ENCODE peak calls at places on chromosomes 16 and 17, in seven cellular contexts. One of them, this sample, is unnamed.

GRCh38 chr17:40417609-40418427 is at the start of gene TOP2A:
- DNase-seq in heart left ventricle: peak
- DNase-seq in esophagus squamous epithelium: peak
- DNase-seq in nephron progenitor cell: peak
- DNase-seq in ascending aorta: peak
- DNase-seq in CD4-positive, alpha-beta T cell: peak
- DNase-seq in brain microvascular endothelial cell: peak
- DNase-seq in this sample: peak

GRCh38 chr16:27746076-27746855 is 196.3 kb downstream of the KATNIP start:
- DNase-seq in heart left ventricle: no peak
- DNase-seq in esophagus squamous epithelium: no peak
- DNase-seq in nephron progenitor cell: no peak
- DNase-seq in ascending aorta: no peak
- DNase-seq in CD4-positive, alpha-beta T cell: no peak
- DNase-seq in brain microvascular endothelial cell: no peak
- DNase-seq in this sample: no peak

GRCh38 chr16:57791156-57791902 is 11.0 kb downstream of the KIFC3 start:
- DNase-seq in heart left ventricle: peak
- DNase-seq in esophagus squamous epithelium: no peak
- DNase-seq in nephron progenitor cell: no peak
- DNase-seq in ascending aorta: no peak
- DNase-seq in CD4-positive, alpha-beta T cell: no peak
- DNase-seq in brain microvascular endothelial cell: no peak
- DNase-seq in this sample: no peak

GRCh38 chr16:57388359-57389086 is 16.0 kb upstream of the CCL17 start:
- DNase-seq in heart left ventricle: no peak
- DNase-seq in esophagus squamous epithelium: no peak
- DNase-seq in nephron progenitor cell: no peak
- DNase-seq in ascending aorta: no peak
- DNase-seq in CD4-positive, alpha-beta T cell: no peak
- DNase-seq in brain microvascular endothelial cell: no peak
- DNase-seq in this sample: no peak

GRCh38 chr16:1492082-1492922 is 858 bp upstream of the TELO2 start:
- DNase-seq in heart left ventricle: no peak
- DNase-seq in esophagus squamous epithelium: no peak
- DNase-seq in nephron progenitor cell: no peak
- DNase-seq in ascending aorta: no peak
- DNase-seq in CD4-positive, alpha-beta T cell: no peak
- DNase-seq in brain microvascular endothelial cell: no peak
- DNase-seq in this sample: no peak

GRCh38 chr17:42414782-42415409 is 8.2 kb downstream of the CAVIN1 start:
- DNase-seq in heart left ventricle: peak
- DNase-seq in esophagus squamous epithelium: no peak
- DNase-seq in nephron progenitor cell: no peak
- DNase-seq in ascending aorta: no peak
- DNase-seq in CD4-positive, alpha-beta T cell: peak
- DNase-seq in brain microvascular endothelial cell: no peak
- DNase-seq in this sample: no peak

GRCh38 chr17:4785311-4786110 is 653 bp downstream of the VMO1 start:
- DNase-seq in heart left ventricle: no peak
- DNase-seq in esophagus squamous epithelium: no peak
- DNase-seq in nephron progenitor cell: no peak
- DNase-seq in ascending aorta: no peak
- DNase-seq in CD4-positive, alpha-beta T cell: peak
- DNase-seq in brain microvascular endothelial cell: no peak
- DNase-seq in this sample: no peak

GRCh38 chr17:74276051-74276476 is 2.0 kb downstream of the DNAI2 start:
- DNase-seq in heart left ventricle: peak
- DNase-seq in esophagus squamous epithelium: no peak
- DNase-seq in nephron progenitor cell: no peak
- DNase-seq in ascending aorta: no peak
- DNase-seq in CD4-positive, alpha-beta T cell: no peak
- DNase-seq in brain microvascular endothelial cell: no peak
- DNase-seq in this sample: no peak

GRCh38 chr17:81959362-81960129 is 1.4 kb downstream of the NOTUM start:
- DNase-seq in heart left ventricle: peak
- DNase-seq in esophagus squamous epithelium: no peak
- DNase-seq in nephron progenitor cell: peak
- DNase-seq in ascending aorta: no peak
- DNase-seq in CD4-positive, alpha-beta T cell: peak
- DNase-seq in brain microvascular endothelial cell: no peak
- DNase-seq in this sample: peak

GRCh38 chr17:57097832-57098421 is 12.9 kb downstream of the AKAP1 start:
- DNase-seq in heart left ventricle: peak
- DNase-seq in esophagus squamous epithelium: no peak
- DNase-seq in nephron progenitor cell: no peak
- DNase-seq in ascending aorta: no peak
- DNase-seq in CD4-positive, alpha-beta T cell: no peak
- DNase-seq in brain microvascular endothelial cell: peak
- DNase-seq in this sample: no peak

GRCh38 chr16:57893559-57894389 is 77.2 kb downstream of the CNGB1 start:
- DNase-seq in heart left ventricle: no peak
- DNase-seq in esophagus squamous epithelium: no peak
- DNase-seq in nephron progenitor cell: no peak
- DNase-seq in ascending aorta: no peak
- DNase-seq in CD4-positive, alpha-beta T cell: no peak
- DNase-seq in brain microvascular endothelial cell: peak
- DNase-seq in this sample: no peak

GRCh38 chr17:2054262-2054739 is 602 bp upstream of the HIC1 start:
- DNase-seq in heart left ventricle: peak
- DNase-seq in esophagus squamous epithelium: no peak
- DNase-seq in nephron progenitor cell: no peak
- DNase-seq in ascending aorta: no peak
- DNase-seq in CD4-positive, alpha-beta T cell: no peak
- DNase-seq in brain microvascular endothelial cell: no peak
- DNase-seq in this sample: no peak

GRCh38 chr17:82884923-82885322 is 45.1 kb upstream of the ZNF750 start:
- DNase-seq in heart left ventricle: peak
- DNase-seq in esophagus squamous epithelium: no peak
- DNase-seq in nephron progenitor cell: no peak
- DNase-seq in ascending aorta: no peak
- DNase-seq in CD4-positive, alpha-beta T cell: no peak
- DNase-seq in brain microvascular endothelial cell: no peak
- DNase-seq in this sample: no peak

GRCh38 chr16:2027024-2028010 is 615 bp downstream of the NHERF2 start:
- DNase-seq in heart left ventricle: peak
- DNase-seq in esophagus squamous epithelium: no peak
- DNase-seq in nephron progenitor cell: no peak
- DNase-seq in ascending aorta: no peak
- DNase-seq in CD4-positive, alpha-beta T cell: no peak
- DNase-seq in brain microvascular endothelial cell: peak
- DNase-seq in this sample: no peak

GRCh38 chr16:57544129-57544653 is 1.7 kb downstream of the ADGRG5 start:
- DNase-seq in heart left ventricle: no peak
- DNase-seq in esophagus squamous epithelium: no peak
- DNase-seq in nephron progenitor cell: no peak
- DNase-seq in ascending aorta: no peak
- DNase-seq in CD4-positive, alpha-beta T cell: no peak
- DNase-seq in brain microvascular endothelial cell: no peak
- DNase-seq in this sample: no peak

GRCh38 chr17:27324940-27325339 is 31.0 kb downstream of the WSB1 start:
- DNase-seq in heart left ventricle: no peak
- DNase-seq in esophagus squamous epithelium: no peak
- DNase-seq in nephron progenitor cell: no peak
- DNase-seq in ascending aorta: no peak
- DNase-seq in CD4-positive, alpha-beta T cell: no peak
- DNase-seq in brain microvascular endothelial cell: no peak
- DNase-seq in this sample: no peak

GRCh38 chr17:3893003-3893719 is at the start of gene CAMKK1:
- DNase-seq in heart left ventricle: peak
- DNase-seq in esophagus squamous epithelium: no peak
- DNase-seq in nephron progenitor cell: peak
- DNase-seq in ascending aorta: peak
- DNase-seq in CD4-positive, alpha-beta T cell: peak
- DNase-seq in brain microvascular endothelial cell: peak
- DNase-seq in this sample: peak

GRCh38 chr17:60586288-60586974 is 13.6 kb upstream of the PPM1D start:
- DNase-seq in heart left ventricle: no peak
- DNase-seq in esophagus squamous epithelium: no peak
- DNase-seq in nephron progenitor cell: peak
- DNase-seq in ascending aorta: no peak
- DNase-seq in CD4-positive, alpha-beta T cell: no peak
- DNase-seq in brain microvascular endothelial cell: no peak
- DNase-seq in this sample: no peak

GRCh38 chr17:82826956-82827355 is 12.9 kb downstream of the ZNF750 start:
- DNase-seq in heart left ventricle: peak
- DNase-seq in esophagus squamous epithelium: no peak
- DNase-seq in nephron progenitor cell: no peak
- DNase-seq in ascending aorta: no peak
- DNase-seq in CD4-positive, alpha-beta T cell: no peak
- DNase-seq in brain microvascular endothelial cell: no peak
- DNase-seq in this sample: no peak

GRCh38 chr17:9235346-9235745 is 214.0 kb downstream of the NTN1 start:
- DNase-seq in heart left ventricle: no peak
- DNase-seq in esophagus squamous epithelium: no peak
- DNase-seq in nephron progenitor cell: no peak
- DNase-seq in ascending aorta: no peak
- DNase-seq in CD4-positive, alpha-beta T cell: no peak
- DNase-seq in brain microvascular endothelial cell: no peak
- DNase-seq in this sample: no peak

GRCh38 chr16:89565256-89565505 is 4.7 kb downstream of the RPL13 start:
- DNase-seq in heart left ventricle: no peak
- DNase-seq in esophagus squamous epithelium: no peak
- DNase-seq in nephron progenitor cell: no peak
- DNase-seq in ascending aorta: no peak
- DNase-seq in CD4-positive, alpha-beta T cell: no peak
- DNase-seq in brain microvascular endothelial cell: no peak
- DNase-seq in this sample: no peak

GRCh38 chr16:84806256-84806889 is 13.4 kb upstream of the CRISPLD2 start:
- DNase-seq in heart left ventricle: peak
- DNase-seq in esophagus squamous epithelium: no peak
- DNase-seq in nephron progenitor cell: no peak
- DNase-seq in ascending aorta: no peak
- DNase-seq in CD4-positive, alpha-beta T cell: no peak
- DNase-seq in brain microvascular endothelial cell: peak
- DNase-seq in this sample: no peak

GRCh38 chr16:30458561-30459394 is 13.1 kb upstream of the SEPHS2 start:
- DNase-seq in heart left ventricle: peak
- DNase-seq in esophagus squamous epithelium: no peak
- DNase-seq in nephron progenitor cell: no peak
- DNase-seq in ascending aorta: no peak
- DNase-seq in CD4-positive, alpha-beta T cell: no peak
- DNase-seq in brain microvascular endothelial cell: no peak
- DNase-seq in this sample: no peak

DNA sequence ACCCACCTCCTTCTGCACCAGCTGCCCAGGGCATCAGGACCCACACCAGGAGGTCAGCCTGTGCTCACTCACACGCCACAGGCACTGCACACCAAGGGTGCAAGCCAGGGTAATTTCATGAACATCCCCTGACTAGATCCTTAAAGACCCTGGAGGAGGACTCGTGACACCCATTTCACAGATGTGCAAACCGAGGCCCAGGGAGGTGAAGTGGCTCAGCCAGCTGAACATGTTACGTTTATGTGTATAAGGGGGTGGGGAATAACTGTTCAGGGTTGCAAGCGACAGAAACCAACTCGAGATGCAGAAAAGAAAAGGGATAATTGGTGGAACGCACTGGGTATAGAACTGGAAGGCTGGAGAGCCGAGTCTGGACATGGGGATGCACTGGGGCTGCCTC is 138.1 kb upstream of the FOXF1 start:
- DNase-seq in heart left ventricle: no peak
- DNase-seq in esophagus squamous epithelium: no peak
- DNase-seq in nephron progenitor cell: no peak
- DNase-seq in ascending aorta: no peak
- DNase-seq in CD4-positive, alpha-beta T cell: no peak
- DNase-seq in brain microvascular endothelial cell: no peak
- DNase-seq in this sample: no peak
- TF ChIP-seq CTCF in heart left ventricle: no peak
- TF ChIP-seq CTCF in esophagus squamous epithelium: no peak
- TF ChIP-seq CTCF in nephron progenitor cell: no peak
- TF ChIP-seq CTCF in ascending aorta: no peak
- TF ChIP-seq CTCF in CD4-positive, alpha-beta T cell: no peak
- TF ChIP-seq CTCF in brain microvascular endothelial cell: no peak
- TF ChIP-seq CTCF in this sample: no peak

GRCh38 chr17:80676096-80676466 is 131.4 kb downstream of the RPTOR start:
- DNase-seq in heart left ventricle: no peak
- DNase-seq in esophagus squamous epithelium: no peak
- DNase-seq in nephron progenitor cell: no peak
- DNase-seq in ascending aorta: no peak
- DNase-seq in CD4-positive, alpha-beta T cell: no peak
- DNase-seq in brain microvascular endothelial cell: no peak
- DNase-seq in this sample: no peak

GRCh38 chr17:80679816-80680215 is 135.2 kb downstream of the RPTOR start:
- DNase-seq in heart left ventricle: no peak
- DNase-seq in esophagus squamous epithelium: no peak
- DNase-seq in nephron progenitor cell: no peak
- DNase-seq in ascending aorta: no peak
- DNase-seq in CD4-positive, alpha-beta T cell: no peak
- DNase-seq in brain microvascular endothelial cell: no peak
- DNase-seq in this sample: no peak

GRCh38 chr17:80677214-80677756 is 132.6 kb downstream of the RPTOR start:
- DNase-seq in heart left ventricle: no peak
- DNase-seq in esophagus squamous epithelium: no peak
- DNase-seq in nephron progenitor cell: no peak
- DNase-seq in ascending aorta: no peak
- DNase-seq in CD4-positive, alpha-beta T cell: no peak
- DNase-seq in brain microvascular endothelial cell: no peak
- DNase-seq in this sample: no peak

GRCh38 chr17:80676564-80676963 is 131.9 kb downstream of the RPTOR start:
- DNase-seq in heart left ventricle: no peak
- DNase-seq in esophagus squamous epithelium: no peak
- DNase-seq in nephron progenitor cell: no peak
- DNase-seq in ascending aorta: no peak
- DNase-seq in CD4-positive, alpha-beta T cell: no peak
- DNase-seq in brain microvascular endothelial cell: no peak
- DNase-seq in this sample: no peak

DNA sequence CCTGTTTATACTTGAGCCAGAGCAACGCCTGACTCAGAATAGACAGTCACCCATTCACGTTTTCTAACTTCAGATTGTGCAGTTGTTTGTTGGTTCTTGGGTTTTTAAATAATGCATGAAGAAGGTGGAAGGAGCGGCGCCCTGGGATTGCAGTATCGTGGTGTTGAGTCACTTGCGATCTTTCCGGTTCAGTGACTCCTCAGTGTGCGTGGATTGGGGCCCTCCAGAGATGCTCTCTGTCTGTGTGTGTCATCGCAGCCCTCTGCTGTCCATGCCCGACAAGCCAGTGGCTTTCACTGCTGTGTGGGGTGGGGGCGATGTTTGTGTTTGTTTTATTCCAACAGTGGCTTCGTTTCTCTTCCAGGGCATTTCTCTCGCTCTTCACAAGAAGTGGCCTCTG is 134.0 kb downstream of the RPTOR start:
- DNase-seq in heart left ventricle: no peak
- DNase-seq in esophagus squamous epithelium: no peak
- DNase-seq in nephron progenitor cell: peak
- DNase-seq in ascending aorta: no peak
- DNase-seq in CD4-positive, alpha-beta T cell: no peak
- DNase-seq in brain microvascular endothelial cell: peak
- DNase-seq in this sample: peak
- TF ChIP-seq CTCF in heart left ventricle: no peak
- TF ChIP-seq CTCF in esophagus squamous epithelium: no peak
- TF ChIP-seq CTCF in nephron progenitor cell: no peak
- TF ChIP-seq CTCF in ascending aorta: no peak
- TF ChIP-seq CTCF in CD4-positive, alpha-beta T cell: no peak
- TF ChIP-seq CTCF in brain microvascular endothelial cell: peak
- TF ChIP-seq CTCF in this sample: no peak

GRCh38 chr17:16215273-16215964 is at the start of gene NCOR1:
- DNase-seq in heart left ventricle: peak
- DNase-seq in esophagus squamous epithelium: peak
- DNase-seq in nephron progenitor cell: peak
- DNase-seq in ascending aorta: peak
- DNase-seq in CD4-positive, alpha-beta T cell: peak
- DNase-seq in brain microvascular endothelial cell: peak
- DNase-seq in this sample: peak
- TF ChIP-seq CTCF in heart left ventricle: peak
- TF ChIP-seq CTCF in esophagus squamous epithelium: peak
- TF ChIP-seq CTCF in nephron progenitor cell: no peak
- TF ChIP-seq CTCF in ascending aorta: peak
- TF ChIP-seq CTCF in CD4-positive, alpha-beta T cell: no peak
- TF ChIP-seq CTCF in brain microvascular endothelial cell: peak
- TF ChIP-seq CTCF in this sample: peak

GRCh38 chr17:55238197-55238930 is 26.4 kb upstream of the HLF start:
- DNase-seq in heart left ventricle: peak
- DNase-seq in esophagus squamous epithelium: peak
- DNase-seq in nephron progenitor cell: peak
- DNase-seq in ascending aorta: peak
- DNase-seq in CD4-positive, alpha-beta T cell: peak
- DNase-seq in brain microvascular endothelial cell: peak
- DNase-seq in this sample: peak
- TF ChIP-seq CTCF in heart left ventricle: no peak
- TF ChIP-seq CTCF in esophagus squamous epithelium: peak
- TF ChIP-seq CTCF in nephron progenitor cell: no peak
- TF ChIP-seq CTCF in ascending aorta: no peak
- TF ChIP-seq CTCF in CD4-positive, alpha-beta T cell: no peak
- TF ChIP-seq CTCF in brain microvascular endothelial cell: no peak
- TF ChIP-seq CTCF in this sample: no peak

This sample was measured in neural crest cell.